ENCODE peak calls at places on chromosomes 11 and 22, in eight cellular contexts. Y is GM23248; I is Calu3; Z is activated CD4-positive, alpha-beta T cell treated with anti-CD3 and anti-CD28 coated beads for 24 hours; D is pons; P is stimulated activated CD4-positive, alpha-beta T cell treated with anti-CD3 and anti-CD28 coated beads, Interleukin-4, amount 100 ng/mL, for 4 hours; B is NCI-H1105; R is ecto neural progenitor cell. X is an unnamed sample.
A peak's percentile ranks its signal among the peaks of the same experiment; 100 is the strongest.

GRCh38 chr11:68282141-68282860 is 10.5 kb upstream of the C11orf24 start:
- DNase-seq in Y (no peak), I (no peak), Z (no peak), D (no peak), P (peak; percentile 39), B (no peak), R (no peak), X (peak; percentile 27)

GRCh38 chr11:15688351-15688792 is 573.6 kb downstream of the INSC start:
- DNase-seq in Y (peak; percentile 8), I (peak; percentile 56), Z (no peak), D (peak; percentile 37), P (no peak), B (no peak), R (peak; percentile 22), X (no peak)

GRCh38 chr11:68146704-68147474 is 25.7 kb upstream of the CHKA start:
- DNase-seq in Y (peak; percentile 38), I (peak; percentile 85), Z (no peak), D (peak; percentile 43), P (no peak), B (peak; percentile 39), R (no peak), X (no peak)

GRCh38 chr22:45319319-45319675 is 9.6 kb downstream of the FAM118A start:
- DNase-seq in Y (peak; percentile 51), I (no peak), Z (no peak), D (no peak), P (no peak), B (no peak), R (peak; percentile 56), X (no peak)

GRCh38 chr11:61158691-61159381 is 2.4 kb downstream of the VPS37C start:
- DNase-seq in Y (peak; percentile 80), I (peak; percentile 28), Z (no peak), D (no peak), P (no peak), B (no peak), R (no peak), X (no peak)

GRCh38 chr11:9748361-9748970 is 84.6 kb downstream of the SWAP70 start:
- DNase-seq in Y (peak; percentile 90), I (peak; percentile 51), Z (peak; percentile 35), D (peak; percentile 90), P (peak; percentile 53), B (no peak), R (no peak), X (peak; percentile 60)

GRCh38 chr11:59615132-59615636 is 390 bp downstream of the OSBP start:
- DNase-seq in Y (peak; percentile 50), I (peak; percentile 63), Z (peak; percentile 25), D (no peak), P (peak; percentile 57), B (peak; percentile 60), R (peak; percentile 59), X (peak; percentile 67)

GRCh38 chr22:43570531-43571144 is 158.8 kb downstream of the MPPED1 start:
- DNase-seq in Y (no peak), I (no peak), Z (no peak), D (peak; percentile 56), P (no peak), B (no peak), R (no peak), X (no peak)

GRCh38 chr22:21702094-21702493 is 33.5 kb downstream of the YPEL1 start:
- DNase-seq in Y (no peak), I (no peak), Z (no peak), D (no peak), P (no peak), B (no peak), R (no peak), X (no peak)

GRCh38 chr11:35852056-35852455 is 91.8 kb upstream of the LDLRAD3 start:
- DNase-seq in Y (no peak), I (no peak), Z (no peak), D (no peak), P (no peak), B (no peak), R (no peak), X (no peak)

GRCh38 chr11:2717561-2717960 is 17.8 kb upstream of the KCNQ1OT1 start:
- DNase-seq in Y (no peak), I (no peak), Z (no peak), D (no peak), P (no peak), B (no peak), R (no peak), X (no peak)

GRCh38 chr11:100545970-100546369 is 141.1 kb upstream of the ARHGAP42 start:
- DNase-seq in Y (no peak), I (no peak), Z (no peak), D (no peak), P (no peak), B (no peak), R (no peak), X (no peak)

GRCh38 chr22:44229331-44229730 is 48.6 kb downstream of the PARVG start:
- DNase-seq in Y (no peak), I (no peak), Z (no peak), D (no peak), P (no peak), B (no peak), R (no peak), X (no peak)

GRCh38 chr22:38799265-38800002 is 5.5 kb upstream of the DNAL4 start:
- DNase-seq in Y (peak; percentile 86), I (no peak), Z (no peak), D (no peak), P (no peak), B (peak; percentile 4), R (no peak), X (no peak)

GRCh38 chr22:20131593-20131855 is at the start of gene ZDHHC8:
- DNase-seq in Y (peak; percentile 50), I (peak; percentile 24), Z (peak; percentile 48), D (no peak), P (no peak), B (no peak), R (no peak), X (peak; percentile 44)